ENCODE peak calls at places on chromosomes 3 and 15, in nine cellular contexts. N is HFFc6, G is brain microvascular endothelial cell, Y is hepatocyte, Q is RWPE1, H is cardiac muscle cell, X is neural crest cell, I is OCI-LY7, V is bronchial epithelial cell. A is an unnamed sample.

GRCh38 chr3:69353492-69353891 is 32.4 kb downstream of the FRMD4B start:
- DNase-seq in N (no peak), G (no peak), Y (no peak), Q (no peak), H (no peak), X (no peak), I (no peak), V (no peak), A (no peak)

GRCh38 chr3:52526151-52526561 is 7.5 kb downstream of the NT5DC2 start:
- DNase-seq in N (no peak), G (no peak), Y (no peak), Q (no peak), H (no peak), X (no peak), I (no peak), V (peak), A (peak)

GRCh38 chr3:142115927-142116668 is 33.2 kb downstream of the TFDP2 start:
- DNase-seq in N (no peak), G (no peak), Y (no peak), Q (no peak), H (no peak), X (no peak), I (no peak), V (no peak), A (no peak)

GRCh38 chr3:11136116-11136515 is 18.2 kb upstream of the HRH1 start:
- DNase-seq in N (peak), G (no peak), Y (no peak), Q (no peak), H (no peak), X (no peak), I (no peak), V (no peak), A (no peak)

GRCh38 chr15:99143230-99143629 is 38.4 kb downstream of the SYNM start:
- DNase-seq in N (no peak), G (no peak), Y (no peak), Q (no peak), H (no peak), X (no peak), I (no peak), V (no peak), A (no peak)

GRCh38 chr3:19891740-19892139 is 42.3 kb downstream of the EFHB start:
- DNase-seq in N (peak), G (peak), Y (no peak), Q (no peak), H (no peak), X (no peak), I (no peak), V (peak), A (peak)

GRCh38 chr3:157388051-157388450 is 48.6 kb upstream of the PTX3 start:
- DNase-seq in N (peak), G (no peak), Y (no peak), Q (no peak), H (no peak), X (no peak), I (no peak), V (no peak), A (no peak)

GRCh38 chr15:29097971-29098370 is 171.7 kb downstream of the NSMCE3 start:
- DNase-seq in N (no peak), G (no peak), Y (no peak), Q (no peak), H (no peak), X (no peak), I (no peak), V (no peak), A (no peak)

GRCh38 chr3:184133840-184134745 is 1.1 kb upstream of the EIF2B5 start:
- DNase-seq in N (peak), G (peak), Y (peak), Q (peak), H (peak), X (peak), I (peak), V (peak), A (peak)

GRCh38 chr15:85011210-85011571 is 29.5 kb downstream of the PDE8A start:
- DNase-seq in N (no peak), G (no peak), Y (no peak), Q (no peak), H (no peak), X (no peak), I (no peak), V (no peak), A (no peak)

GRCh38 chr3:14884665-14885064 is 62.7 kb upstream of the NR2C2 start:
- DNase-seq in N (no peak), G (no peak), Y (no peak), Q (no peak), H (no peak), X (no peak), I (no peak), V (no peak), A (no peak)

GRCh38 chr3:45123841-45124269 is 22.3 kb downstream of the CDCP1 start:
- DNase-seq in N (peak), G (no peak), Y (peak), Q (peak), H (no peak), X (no peak), I (no peak), V (peak), A (peak)

GRCh38 chr3:116314476-116314875 is 130.8 kb downstream of the LSAMP start:
- DNase-seq in N (no peak), G (peak), Y (peak), Q (no peak), H (peak), X (no peak), I (no peak), V (no peak), A (no peak)

GRCh38 chr15:31136016-31136415 is 34.5 kb upstream of the TRPM1 start:
- DNase-seq in N (no peak), G (no peak), Y (no peak), Q (no peak), H (no peak), X (no peak), I (no peak), V (no peak), A (no peak)

GRCh38 chr3:10444511-10444910 is 60.9 kb downstream of the ATP2B2 start:
- DNase-seq in N (no peak), G (no peak), Y (no peak), Q (no peak), H (no peak), X (no peak), I (peak), V (no peak), A (no peak)

GRCh38 chr3:134754768-134755559 is 40.1 kb upstream of the EPHB1 start:
- DNase-seq in N (peak), G (peak), Y (peak), Q (peak), H (peak), X (peak), I (peak), V (peak), A (peak)

GRCh38 chr3:156341831-156342416 is 213.0 kb downstream of the SSR3 start:
- DNase-seq in N (no peak), G (no peak), Y (no peak), Q (no peak), H (no peak), X (no peak), I (peak), V (no peak), A (no peak)
- TF ChIP-seq CTCF in N (no peak), G (peak), Y (no peak), Q (no peak), H (no peak), X (no peak), I (peak), V (no peak), A (no peak)

GRCh38 chr3:186779204-186779603 is 4.2 kb upstream of the EIF4A2 start:
- DNase-seq in N (no peak), G (no peak), Y (no peak), Q (no peak), H (no peak), X (no peak), I (no peak), V (no peak), A (no peak)

GRCh38 chr3:186772886-186773417 is 10.4 kb upstream of the EIF4A2 start:
- DNase-seq in N (no peak), G (no peak), Y (peak), Q (no peak), H (no peak), X (peak), I (peak), V (no peak), A (peak)

GRCh38 chr3:186772281-186772885 is 11.0 kb upstream of the EIF4A2 start:
- DNase-seq in N (no peak), G (no peak), Y (no peak), Q (no peak), H (no peak), X (no peak), I (no peak), V (no peak), A (no peak)

GRCh38 chr3:186775999-186776398 is 7.4 kb upstream of the EIF4A2 start:
- DNase-seq in N (no peak), G (no peak), Y (no peak), Q (no peak), H (no peak), X (no peak), I (no peak), V (no peak), A (no peak)
- TF ChIP-seq CTCF in N (no peak), G (peak), Y (no peak), Q (no peak), H (peak), X (no peak), I (no peak), V (no peak), A (no peak)

DNA sequence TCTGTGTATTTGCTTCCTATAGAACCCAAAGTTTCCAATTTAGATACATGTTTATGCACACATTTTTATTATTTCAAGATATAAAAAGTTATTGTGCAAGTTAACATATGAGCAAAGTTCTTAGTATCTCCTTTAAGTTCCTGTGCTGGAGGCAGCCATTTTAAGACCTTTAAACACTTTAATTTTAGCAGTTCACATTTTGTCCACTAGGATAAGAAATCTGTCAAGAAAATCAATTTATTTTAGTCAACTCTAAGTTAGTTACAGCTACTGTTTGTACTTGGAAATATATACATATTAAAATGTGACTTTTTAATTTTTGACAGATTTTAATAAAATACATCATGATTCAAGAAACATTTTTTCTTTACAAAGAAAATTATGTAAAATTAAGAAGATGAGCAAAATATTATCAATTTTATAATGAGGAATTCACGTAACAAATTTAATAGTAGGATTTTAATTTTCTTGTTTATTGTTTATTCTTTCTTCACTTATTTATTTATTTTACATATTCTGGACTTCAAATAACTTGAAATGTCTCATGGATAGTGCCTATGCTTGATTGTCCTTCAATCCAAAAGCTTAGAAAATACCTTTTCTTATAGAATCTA is 402.6 kb upstream of the GBE1 start:
- DNase-seq in N (peak), G (no peak), Y (no peak), Q (no peak), H (no peak), X (no peak), I (peak), V (peak), A (peak)
- TF ChIP-seq CTCF in N (peak), G (peak), Y (peak), Q (no peak), H (no peak), X (peak), I (peak), V (no peak), A (peak)

DNA sequence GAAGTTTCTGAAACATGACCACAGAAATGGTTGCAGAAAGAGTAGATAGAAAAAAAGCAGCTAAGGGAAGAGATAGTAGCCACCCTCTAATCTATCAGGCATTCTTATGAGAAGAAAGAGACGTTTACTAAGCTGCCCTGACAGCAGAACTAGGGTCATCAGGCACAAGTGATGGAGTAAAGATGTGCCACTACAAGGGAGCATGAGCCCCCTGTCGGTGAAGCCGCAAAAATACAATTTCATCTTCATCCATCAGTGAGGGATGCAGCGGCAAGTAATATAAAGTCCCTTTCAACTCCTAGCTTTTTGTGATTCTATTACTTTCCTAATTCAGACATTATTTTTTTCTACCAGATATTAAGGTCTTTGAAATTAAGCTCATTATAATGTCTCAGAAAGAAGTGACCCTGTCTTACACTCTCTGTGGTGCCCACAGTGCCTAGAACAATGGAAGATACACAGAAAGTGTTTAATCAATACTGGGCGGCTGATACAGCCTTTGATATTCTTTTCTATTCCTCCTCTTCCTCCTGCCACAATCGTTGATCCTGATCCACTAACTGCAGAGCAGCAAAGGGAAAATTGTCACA is 651.6 kb downstream of the NTRK3 start:
- DNase-seq in N (no peak), G (no peak), Y (peak), Q (peak), H (peak), X (peak), I (peak), V (no peak), A (peak)
- TF ChIP-seq CTCF in N (peak), G (peak), Y (peak), Q (no peak), H (peak), X (peak), I (peak), V (peak), A (peak)

GRCh38 chr3:64463981-64464380 is 223.8 kb downstream of the ADAMTS9 start:
- DNase-seq in N (no peak), G (no peak), Y (no peak), Q (no peak), H (no peak), X (no peak), I (no peak), V (no peak), A (no peak)

GRCh38 chr3:64464955-64465354 is 222.8 kb downstream of the ADAMTS9 start:
- DNase-seq in N (no peak), G (no peak), Y (no peak), Q (no peak), H (no peak), X (no peak), I (no peak), V (no peak), A (no peak)

GRCh38 chr3:64459711-64460110 is 228.1 kb downstream of the ADAMTS9 start:
- DNase-seq in N (no peak), G (no peak), Y (no peak), Q (no peak), H (no peak), X (no peak), I (no peak), V (no peak), A (no peak)

GRCh38 chr3:64460877-64461276 is 226.9 kb downstream of the ADAMTS9 start:
- DNase-seq in N (peak), G (peak), Y (no peak), Q (no peak), H (no peak), X (no peak), I (no peak), V (no peak), A (no peak)

DNA sequence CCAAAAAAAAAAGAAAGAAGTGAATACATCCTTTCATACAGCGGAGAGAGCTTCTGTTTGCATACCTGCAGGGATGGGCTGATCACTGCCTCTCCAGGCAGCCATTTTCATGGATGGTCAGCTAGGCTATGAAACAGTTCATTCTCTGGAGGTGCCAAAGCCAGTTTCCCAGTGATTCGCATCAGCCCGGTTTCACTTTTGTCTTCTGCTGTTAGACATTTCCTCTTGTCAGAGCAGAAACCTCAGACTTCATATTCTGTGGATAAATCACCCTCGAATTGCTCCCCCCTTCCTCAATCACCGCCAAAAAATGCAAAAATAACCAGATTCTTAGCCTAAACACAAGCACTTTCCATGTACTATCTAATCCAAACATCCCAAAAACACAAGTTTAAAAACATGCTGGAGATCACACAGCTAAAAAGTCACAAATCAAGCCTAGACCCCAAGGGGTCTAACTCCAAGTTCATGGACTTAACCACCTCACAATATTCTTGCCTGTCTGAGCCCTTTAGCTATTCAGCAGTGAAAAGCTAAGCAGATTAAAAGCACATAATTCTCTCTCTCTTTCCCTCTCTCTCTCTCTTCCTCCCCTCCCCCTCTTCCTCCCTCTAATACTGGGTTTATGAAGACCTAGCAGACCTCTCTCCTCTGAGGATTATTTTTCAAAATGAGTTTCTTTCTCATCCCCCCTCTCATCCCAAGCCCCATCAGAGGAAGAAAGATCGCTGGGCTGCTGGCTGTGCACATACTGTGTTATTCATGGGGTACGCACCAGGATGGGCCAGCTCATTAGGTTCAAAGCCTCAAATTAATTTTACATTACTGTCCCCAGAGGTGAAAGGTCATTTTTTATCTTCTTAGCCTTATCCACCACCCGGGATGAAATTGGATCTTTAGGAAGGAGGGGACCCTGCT is 225.3 kb downstream of the ADAMTS9 start:
- DNase-seq in N (peak), G (peak), Y (no peak), Q (no peak), H (no peak), X (no peak), I (no peak), V (no peak), A (no peak)
- TF ChIP-seq CTCF in N (no peak), G (no peak), Y (no peak), Q (no peak), H (no peak), X (no peak), I (no peak), V (no peak), A (no peak)

GRCh38 chr15:66504563-66505429 is at the start of the genes RPL4 and ZWILCH:
- DNase-seq in N (peak), G (peak), Y (peak), Q (peak), H (peak), X (peak), I (peak), V (peak), A (peak)
- TF ChIP-seq CTCF in N (peak), G (no peak), Y (no peak), Q (no peak), H (no peak), X (no peak), I (no peak), V (no peak), A (no peak)

DNA sequence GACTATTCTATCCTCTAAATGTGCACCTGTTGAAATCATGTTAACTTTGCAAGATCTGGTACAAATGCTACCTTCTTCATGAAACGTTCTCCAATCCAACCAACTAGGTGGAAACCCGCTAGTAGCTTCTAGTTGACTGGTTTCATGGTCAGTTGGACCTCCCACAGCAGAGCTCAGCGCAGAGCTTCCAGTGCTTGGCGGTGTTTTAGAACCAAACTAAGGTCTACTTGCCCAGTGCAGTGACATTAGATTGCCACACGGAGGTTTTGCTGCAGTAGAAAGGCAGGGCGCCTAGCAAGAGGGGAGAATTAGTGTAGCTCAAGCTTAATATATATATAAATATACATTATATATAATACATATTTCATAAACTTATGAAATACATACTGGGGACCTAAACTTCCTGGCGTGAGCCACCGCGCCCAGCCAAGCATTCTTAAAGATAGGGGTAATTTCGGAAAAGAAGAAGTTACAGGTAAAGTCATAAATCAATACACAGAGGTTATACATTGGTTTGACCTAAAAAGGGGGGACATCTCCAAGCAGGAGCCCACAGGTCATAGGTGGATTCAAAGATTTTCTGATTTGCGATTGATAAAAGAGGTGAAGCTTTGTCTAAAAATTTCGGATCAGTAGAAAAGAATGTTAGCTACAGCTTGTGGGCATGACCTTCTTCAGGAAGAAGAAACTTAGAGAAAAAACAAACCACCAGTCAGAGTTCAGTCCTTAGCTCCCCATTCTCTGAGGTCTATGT is 2.0 kb upstream of the OXSR1 start:
- DNase-seq in N (no peak), G (no peak), Y (peak), Q (no peak), H (no peak), X (no peak), I (peak), V (no peak), A (no peak)
- TF ChIP-seq CTCF in N (peak), G (peak), Y (peak), Q (no peak), H (no peak), X (peak), I (peak), V (peak), A (peak)

A was measured in epithelial cell of esophagus.